ENCODE peak calls at places on chromosomes 3 and 15, in four cellular contexts. One of them, this sample, is unnamed.
A peak's percentile ranks its signal among the peaks of the same experiment; 100 is the strongest.

GRCh38 chr3:4983739-4984510 is 4.7 kb downstream of the BHLHE40 start:
- DNase-seq in GM12891: peak; percentile 47
- DNase-seq in stomach: peak; percentile 61
- DNase-seq in sigmoid colon: no peak
- DNase-seq in this sample: no peak

GRCh38 chr3:16124636-16125035 is 49.8 kb upstream of the GALNT15 start:
- DNase-seq in GM12891: no peak
- DNase-seq in stomach: no peak
- DNase-seq in sigmoid colon: no peak
- DNase-seq in this sample: no peak

GRCh38 chr3:140128217-140129137 is 193.5 kb downstream of the CLSTN2 start:
- DNase-seq in GM12891: peak; percentile 21
- DNase-seq in stomach: peak; percentile 29
- DNase-seq in sigmoid colon: no peak
- DNase-seq in this sample: no peak

GRCh38 chr3:195181107-195181498 is 89.9 kb downstream of the XXYLT1 start:
- DNase-seq in GM12891: no peak
- DNase-seq in stomach: no peak
- DNase-seq in sigmoid colon: no peak
- DNase-seq in this sample: no peak

GRCh38 chr3:124845406-124845805 is 41.8 kb downstream of the ITGB5 start:
- DNase-seq in GM12891: no peak
- DNase-seq in stomach: peak; percentile 38
- DNase-seq in sigmoid colon: peak; percentile 86
- DNase-seq in this sample: no peak

GRCh38 chr3:40162616-40163015 is 146.9 kb upstream of the EIF1B start:
- DNase-seq in GM12891: no peak
- DNase-seq in stomach: no peak
- DNase-seq in sigmoid colon: no peak
- DNase-seq in this sample: no peak

GRCh38 chr3:143306419-143306818 is 186.8 kb downstream of the CHST2 start:
- DNase-seq in GM12891: no peak
- DNase-seq in stomach: peak; percentile 29
- DNase-seq in sigmoid colon: no peak
- DNase-seq in this sample: no peak

GRCh38 chr3:30293621-30294240 is 312.7 kb upstream of the TGFBR2 start:
- DNase-seq in GM12891: no peak
- DNase-seq in stomach: no peak
- DNase-seq in sigmoid colon: no peak
- DNase-seq in this sample: no peak

GRCh38 chr3:127814325-127814781 is 8.0 kb downstream of the MGLL start:
- DNase-seq in GM12891: no peak
- DNase-seq in stomach: no peak
- DNase-seq in sigmoid colon: no peak
- DNase-seq in this sample: no peak

GRCh38 chr3:129950318-129951046 is 24.0 kb upstream of the TRH start:
- DNase-seq in GM12891: no peak
- DNase-seq in stomach: no peak
- DNase-seq in sigmoid colon: no peak
- DNase-seq in this sample: no peak

GRCh38 chr15:35436422-35436821 is 109.5 kb downstream of the DPH6 start:
- DNase-seq in GM12891: no peak
- DNase-seq in stomach: no peak
- DNase-seq in sigmoid colon: no peak
- DNase-seq in this sample: no peak

GRCh38 chr3:64188810-64189560 is 36.3 kb downstream of the PRICKLE2 start:
- DNase-seq in GM12891: no peak
- DNase-seq in stomach: no peak
- DNase-seq in sigmoid colon: peak; percentile 76
- DNase-seq in this sample: no peak

DNA sequence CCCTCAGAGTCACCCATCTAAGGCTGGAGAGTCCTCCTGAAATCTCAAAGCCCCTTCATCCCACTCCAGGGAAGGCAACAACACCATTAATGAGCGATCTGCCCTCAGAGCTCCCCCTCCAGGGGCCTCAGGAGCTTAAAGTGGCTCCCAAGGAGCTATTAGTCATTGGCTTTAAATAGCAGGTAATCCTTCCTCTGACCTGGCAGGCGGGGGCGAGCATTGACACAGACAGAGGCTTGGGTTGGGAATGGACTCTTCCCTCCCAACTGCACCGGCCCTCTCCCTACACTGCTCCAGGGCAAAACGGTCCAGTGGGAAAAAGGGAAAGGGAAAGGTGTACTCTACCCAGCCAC is 1.4 kb downstream of the MFGE8 start:
- DNase-seq in GM12891: no peak
- DNase-seq in stomach: no peak
- DNase-seq in sigmoid colon: peak; percentile 58
- DNase-seq in this sample: no peak
- TF ChIP-seq POLR2AphosphoS5 in GM12891: no peak
- TF ChIP-seq POLR2AphosphoS5 in stomach: no peak
- TF ChIP-seq POLR2AphosphoS5 in sigmoid colon: no peak
- TF ChIP-seq POLR2AphosphoS5 in this sample: no peak

DNA sequence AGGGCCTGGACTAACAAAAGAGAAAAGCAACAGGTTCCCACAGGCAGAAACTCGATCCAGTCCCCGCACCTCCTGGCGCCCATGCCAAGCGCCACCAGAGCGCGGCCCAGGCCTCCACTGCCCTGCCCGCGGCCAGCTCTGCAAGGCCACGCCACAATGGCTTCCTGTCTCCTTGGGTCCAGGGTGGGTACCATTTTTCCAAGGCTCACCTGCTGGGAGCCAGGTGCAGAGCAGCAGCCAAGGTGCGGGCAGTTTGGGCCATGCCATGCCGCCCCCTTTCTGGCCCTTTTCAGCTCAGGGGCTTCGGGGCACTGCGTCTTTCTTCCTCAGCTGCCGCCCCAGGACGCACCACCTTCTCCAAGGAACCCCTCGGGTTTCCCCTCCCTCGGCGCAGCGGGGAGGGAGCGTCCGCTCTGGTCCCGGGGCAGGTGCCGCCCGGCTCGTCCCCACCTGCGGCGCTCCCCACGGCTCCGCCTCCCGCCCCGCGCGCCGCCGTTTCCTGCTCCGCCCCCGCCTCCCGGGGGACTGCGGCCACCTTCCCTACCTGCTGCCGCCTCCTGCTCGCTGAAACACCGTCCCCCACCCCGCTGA is at the start of gene ILDR1:
- DNase-seq in GM12891: peak; percentile 37
- DNase-seq in stomach: peak; percentile 53
- DNase-seq in sigmoid colon: no peak
- DNase-seq in this sample: no peak
- TF ChIP-seq POLR2A in GM12891: no peak
- TF ChIP-seq POLR2A in stomach: no peak
- TF ChIP-seq POLR2A in sigmoid colon: no peak
- TF ChIP-seq POLR2A in this sample: no peak

DNA sequence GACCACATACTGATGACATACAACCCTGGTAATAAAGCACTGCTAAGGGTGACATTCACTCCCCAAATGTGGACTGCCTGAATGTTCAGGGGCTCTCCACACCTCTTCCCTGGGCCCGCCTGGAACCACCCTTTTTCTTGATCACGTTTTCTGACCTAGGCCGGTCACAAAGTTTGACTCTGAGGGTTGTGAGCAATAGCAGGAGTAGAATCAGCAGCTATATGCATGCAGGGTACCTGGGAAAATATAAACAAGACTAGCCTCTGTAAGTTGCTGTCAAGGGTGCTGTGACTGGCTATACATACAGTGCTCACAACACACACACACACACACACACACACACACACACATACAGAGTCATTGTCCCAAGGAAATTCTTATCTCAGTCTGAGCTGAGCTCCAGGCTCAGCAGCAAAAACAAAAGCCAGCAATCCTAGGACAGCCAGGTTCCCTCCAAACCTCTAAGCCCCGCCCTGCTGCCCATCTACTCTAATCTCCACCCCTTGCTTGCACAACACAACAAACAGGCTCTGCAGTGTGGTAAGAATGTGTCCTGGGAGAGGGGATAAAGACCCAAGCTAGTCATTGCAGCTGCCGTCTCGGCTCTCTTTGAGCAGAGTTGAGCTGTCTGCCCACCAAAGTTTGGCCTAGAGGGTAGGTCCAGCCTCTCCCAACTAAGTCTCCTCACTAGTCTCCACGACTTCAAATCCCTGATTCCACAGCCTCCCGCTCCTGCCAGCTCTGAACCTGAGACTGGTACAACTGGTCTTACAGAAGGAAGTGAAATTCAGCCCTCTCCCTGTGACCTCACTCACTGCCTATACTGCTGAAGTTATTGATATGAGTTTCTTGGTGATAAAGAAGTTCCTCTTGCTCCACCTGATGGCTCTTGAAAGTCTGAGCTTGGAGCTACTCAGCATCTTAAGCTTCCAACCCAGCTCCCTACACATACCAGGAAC is 2.2 kb downstream of the BMF start:
- DNase-seq in GM12891: no peak
- DNase-seq in stomach: peak; percentile 83
- DNase-seq in sigmoid colon: peak; percentile 88
- DNase-seq in this sample: peak; percentile 85
- TF ChIP-seq POLR2AphosphoS5 in GM12891: no peak
- TF ChIP-seq POLR2AphosphoS5 in stomach: no peak
- TF ChIP-seq POLR2AphosphoS5 in sigmoid colon: peak; percentile 45
- TF ChIP-seq POLR2AphosphoS5 in this sample: peak; percentile 79

GRCh38 chr3:136818191-136818850 is 605 bp upstream of the SLC35G2 start:
- DNase-seq in GM12891: no peak
- DNase-seq in stomach: peak; percentile 26
- DNase-seq in sigmoid colon: peak; percentile 69
- DNase-seq in this sample: no peak
- TF ChIP-seq POLR2A in GM12891: no peak
- TF ChIP-seq POLR2A in stomach: no peak
- TF ChIP-seq POLR2A in sigmoid colon: no peak
- TF ChIP-seq POLR2A in this sample: no peak